ENCODE peak calls at places on chromosomes 11 and 22, in eight cellular contexts. T, H, R, N, Z, J, V and I are unnamed samples.

GRCh38 chr11:122664188-122664587 is 8.7 kb downstream of the UBASH3B start:
- DNase-seq in T (no peak), H (no peak), R (no peak), N (no peak), Z (no peak), J (peak), V (no peak), I (no peak)

GRCh38 chr11:110896358-110896757 is 184.1 kb upstream of the ARHGAP20 start:
- DNase-seq in T (peak), H (peak), R (no peak), N (peak), Z (no peak), J (peak), V (no peak), I (no peak)

GRCh38 chr11:69995697-69996096 is 82.4 kb upstream of the ANO1 start:
- DNase-seq in T (no peak), H (no peak), R (no peak), N (no peak), Z (no peak), J (no peak), V (no peak), I (no peak)

GRCh38 chr11:45142241-45142885 is 4.1 kb upstream of the PRDM11 start:
- DNase-seq in T (no peak), H (no peak), R (no peak), N (peak), Z (no peak), J (peak), V (no peak), I (no peak)

GRCh38 chr11:13210424-13210823 is 67.2 kb upstream of the BMAL1 start:
- DNase-seq in T (peak), H (peak), R (no peak), N (peak), Z (peak), J (peak), V (no peak), I (no peak)

GRCh38 chr22:27795053-27795452 is 6.5 kb downstream of the MN1 start:
- DNase-seq in T (no peak), H (no peak), R (no peak), N (no peak), Z (no peak), J (no peak), V (no peak), I (no peak)

GRCh38 chr11:28107331-28107725 is 628 bp downstream of the KIF18A start:
- DNase-seq in T (no peak), H (peak), R (no peak), N (no peak), Z (no peak), J (peak), V (no peak), I (no peak)

GRCh38 chr11:46361283-46362145 is 14.3 kb downstream of the DGKZ start:
- DNase-seq in T (no peak), H (peak), R (no peak), N (peak), Z (peak), J (no peak), V (no peak), I (no peak)

GRCh38 chr11:75346912-75347647 is 4.4 kb downstream of the ARRB1 start:
- DNase-seq in T (peak), H (peak), R (no peak), N (no peak), Z (no peak), J (peak), V (no peak), I (no peak)

GRCh38 chr22:35349704-35350538 is 31.0 kb upstream of the HMOX1 start:
- DNase-seq in T (no peak), H (no peak), R (no peak), N (no peak), Z (no peak), J (no peak), V (no peak), I (no peak)

GRCh38 chr22:30968015-30968923 is at the start of gene MORC2:
- DNase-seq in T (peak), H (peak), R (no peak), N (no peak), Z (peak), J (no peak), V (peak), I (no peak)

GRCh38 chr11:68868221-68868620 is 26.5 kb upstream of the CPT1A start:
- DNase-seq in T (no peak), H (no peak), R (no peak), N (no peak), Z (no peak), J (no peak), V (no peak), I (no peak)

GRCh38 chr11:29260939-29261705 is 755.7 kb downstream of the KCNA4 start:
- DNase-seq in T (peak), H (peak), R (no peak), N (peak), Z (no peak), J (peak), V (no peak), I (no peak)

GRCh38 chr11:70501933-70502540 is 103.7 kb downstream of the CTTN start:
- DNase-seq in T (no peak), H (no peak), R (no peak), N (no peak), Z (no peak), J (no peak), V (no peak), I (no peak)

GRCh38 chr11:115162919-115163318 is 341.3 kb downstream of the CADM1 start:
- DNase-seq in T (no peak), H (no peak), R (no peak), N (no peak), Z (no peak), J (no peak), V (no peak), I (no peak)

GRCh38 chr11:17188675-17189074 is 19.1 kb downstream of the PIK3C2A start:
- DNase-seq in T (no peak), H (no peak), R (no peak), N (no peak), Z (no peak), J (no peak), V (no peak), I (no peak)

GRCh38 chr11:118214210-118214914 is 10.4 kb downstream of the JAML start:
- DNase-seq in T (no peak), H (no peak), R (no peak), N (no peak), Z (no peak), J (no peak), V (no peak), I (no peak)

GRCh38 chr22:50305658-50306566 is 1.5 kb downstream of the PLXNB2 start:
- DNase-seq in T (peak), H (peak), R (no peak), N (peak), Z (peak), J (peak), V (peak), I (no peak)

GRCh38 chr11:61579398-61580291 is 1.2 kb downstream of the SYT7 start:
- DNase-seq in T (no peak), H (no peak), R (no peak), N (no peak), Z (no peak), J (no peak), V (no peak), I (no peak)

GRCh38 chr11:22730319-22730718 is 63.9 kb downstream of the GAS2 start:
- DNase-seq in T (no peak), H (peak), R (no peak), N (peak), Z (no peak), J (peak), V (no peak), I (no peak)

GRCh38 chr11:1533342-1533725 is 38.7 kb downstream of the DUSP8 start:
- DNase-seq in T (no peak), H (no peak), R (no peak), N (no peak), Z (no peak), J (no peak), V (no peak), I (no peak)

GRCh38 chr11:77069336-77069968 is 2.7 kb downstream of the CAPN5 start:
- DNase-seq in T (no peak), H (no peak), R (no peak), N (no peak), Z (no peak), J (no peak), V (no peak), I (no peak)

GRCh38 chr11:92308366-92308765 is 83.7 kb downstream of the FAT3 start:
- DNase-seq in T (no peak), H (no peak), R (no peak), N (peak), Z (no peak), J (no peak), V (no peak), I (no peak)

GRCh38 chr11:62542750-62543567 is 3.6 kb downstream of the AHNAK start:
- DNase-seq in T (peak), H (peak), R (no peak), N (peak), Z (peak), J (peak), V (no peak), I (no peak)

GRCh38 chr11:64728757-64729365 is 5.9 kb upstream of the NRXN2 start:
- DNase-seq in T (no peak), H (no peak), R (no peak), N (no peak), Z (no peak), J (no peak), V (no peak), I (no peak)

GRCh38 chr11:108324587-108324986 is 101.7 kb downstream of the ATM start:
- DNase-seq in T (peak), H (no peak), R (no peak), N (peak), Z (no peak), J (peak), V (no peak), I (no peak)

GRCh38 chr22:44668190-44668885 is 33.7 kb upstream of the PRR5 start:
- DNase-seq in T (no peak), H (no peak), R (no peak), N (no peak), Z (peak), J (no peak), V (no peak), I (no peak)

GRCh38 chr22:35257321-35258143 is at the start of gene HMGXB4:
- DNase-seq in T (peak), H (peak), R (peak), N (peak), Z (peak), J (peak), V (peak), I (peak)

GRCh38 chr11:37002831-37003230 is 404.8 kb upstream of the RAG2 start:
- DNase-seq in T (no peak), H (no peak), R (no peak), N (no peak), Z (no peak), J (no peak), V (no peak), I (no peak)

GRCh38 chr11:104522650-104523049 is 358.7 kb upstream of the PDGFD start:
- DNase-seq in T (no peak), H (no peak), R (no peak), N (peak), Z (no peak), J (no peak), V (no peak), I (no peak)

GRCh38 chr11:109808569-109808968 is 284.6 kb upstream of the ZC3H12C start:
- DNase-seq in T (peak), H (peak), R (no peak), N (peak), Z (no peak), J (peak), V (no peak), I (no peak)

GRCh38 chr22:23526588-23527315 is 53.3 kb downstream of the IGLL1 start:
- DNase-seq in T (no peak), H (no peak), R (no peak), N (no peak), Z (no peak), J (no peak), V (no peak), I (no peak)

GRCh38 chr11:124725719-124726105 is 14.0 kb upstream of the NRGN start:
- DNase-seq in T (peak), H (peak), R (no peak), N (peak), Z (no peak), J (peak), V (no peak), I (no peak)

GRCh38 chr22:28813772-28814518 is 13.6 kb upstream of the XBP1 start:
- DNase-seq in T (no peak), H (no peak), R (no peak), N (no peak), Z (no peak), J (no peak), V (no peak), I (no peak)

GRCh38 chr11:103035656-103036434 is 56.1 kb downstream of the DCUN1D5 start:
- DNase-seq in T (peak), H (peak), R (no peak), N (peak), Z (peak), J (peak), V (peak), I (no peak)